ENCODE peak calls at places on chromosomes 12 and 14, in five cellular contexts. K, F, Y, G and C are unnamed samples.

GRCh38 chr12:38163442-38163801 is 153.2 kb upstream of the ALG10B start:
- DNase-seq in G (no peak), F (no peak), Y (no peak), K (no peak), C (no peak)

GRCh38 chr12:104480826-104481457 is 24.2 kb downstream of the CHST11 start:
- DNase-seq in K (peak), F (no peak), Y (peak), G (no peak), C (peak)

GRCh38 chr12:54133663-54134375 is 55.0 kb downstream of the SMUG1 start:
- DNase-seq in F (no peak), K (no peak), Y (no peak), G (no peak), C (no peak)

GRCh38 chr12:81381951-81382350 is 304.1 kb downstream of the ACSS3 start:
- DNase-seq in G (no peak), Y (no peak), K (no peak), F (no peak), C (no peak)

GRCh38 chr12:89827592-89827991 is 119.0 kb upstream of the ATP2B1 start:
- DNase-seq in G (no peak), K (no peak), F (no peak), Y (no peak), C (no peak)

GRCh38 chr14:67485501-67486095 is 2.9 kb downstream of the TMEM229B start:
- DNase-seq in Y (no peak), F (no peak), G (no peak), K (no peak), C (no peak)

GRCh38 chr14:69682607-69683263 is 71.3 kb downstream of the SUSD6 start:
- DNase-seq in G (no peak), F (no peak), Y (no peak), K (peak), C (no peak)

GRCh38 chr14:77004711-77005460 is 23.6 kb downstream of the IRF2BPL start:
- DNase-seq in K (no peak), Y (no peak), G (no peak), F (no peak), C (no peak)

GRCh38 chr12:18591473-18591872 is 146.3 kb downstream of the PLCZ1 start:
- DNase-seq in F (no peak), G (no peak), K (no peak), Y (no peak), C (no peak)

GRCh38 chr12:87988534-87988933 is 40.7 kb downstream of the C12orf50 start:
- DNase-seq in K (no peak), Y (no peak), F (no peak), G (no peak), C (no peak)

GRCh38 chr12:116759783-116760581 is 21.9 kb downstream of the RNFT2 start:
- DNase-seq in K (no peak), G (no peak), Y (peak), F (no peak), C (no peak)

GRCh38 chr14:85221832-85222231 is 308.1 kb upstream of the FLRT2 start:
- DNase-seq in G (no peak), Y (no peak), F (no peak), K (no peak), C (no peak)

GRCh38 chr14:101503431-101504095 is 57.7 kb upstream of the DIO3 start:
- DNase-seq in G (no peak), Y (no peak), F (no peak), K (no peak), C (peak)

GRCh38 chr12:109718390-109718789 is 4.8 kb downstream of the FAM222A start:
- DNase-seq in F (no peak), K (no peak), G (no peak), Y (no peak), C (no peak)

GRCh38 chr12:104735801-104736200 is 222.3 kb downstream of the SLC41A2 start:
- DNase-seq in G (no peak), F (no peak), K (no peak), Y (no peak), C (no peak)

GRCh38 chr12:11014234-11014633 is 8.2 kb downstream of the TAS2R19 start:
- DNase-seq in F (no peak), K (peak), Y (no peak), G (no peak), C (no peak)

GRCh38 chr12:87678453-87678852 is 350.7 kb downstream of the C12orf50 start:
- DNase-seq in F (no peak), G (no peak), Y (no peak), K (peak), C (no peak)

GRCh38 chr14:90574640-90575131 is 177.9 kb downstream of the CALM1 start:
- DNase-seq in Y (no peak), F (no peak), K (no peak), G (no peak), C (no peak)

GRCh38 chr12:6334359-6334758 is 7.5 kb downstream of the TNFRSF1A start:
- DNase-seq in K (no peak), G (no peak), F (no peak), Y (no peak), C (no peak)

GRCh38 chr12:116426391-116427136 is 132.6 kb upstream of the MAP1LC3B2 start:
- DNase-seq in Y (peak), F (no peak), G (no peak), K (peak), C (no peak)

GRCh38 chr14:94062344-94062904 is 18.6 kb downstream of the DDX24 start:
- DNase-seq in K (no peak), Y (no peak), F (no peak), G (no peak), C (no peak)

GRCh38 chr14:59301354-59301753 is 112.9 kb downstream of the DAAM1 start:
- DNase-seq in G (peak), Y (peak), F (no peak), K (no peak), C (no peak)

GRCh38 chr12:4572670-4573069 is 10.7 kb downstream of the DYRK4 start:
- DNase-seq in G (no peak), F (no peak), K (no peak), Y (no peak), C (no peak)

GRCh38 chr12:132723764-132724140 is 13.1 kb downstream of the PGAM5 start:
- DNase-seq in K (no peak), G (no peak), Y (no peak), F (no peak), C (no peak)

GRCh38 chr14:64891839-64892375 is 12.2 kb upstream of the SPTB start:
- DNase-seq in K (peak), F (no peak), G (peak), Y (peak), C (no peak)

GRCh38 chr14:31025335-31026075 is at the start of gene AP4S1:
- DNase-seq in K (peak), F (peak), Y (peak), G (peak), C (no peak)

GRCh38 chr14:88765130-88765529 is 27.6 kb downstream of the EML5 start:
- DNase-seq in Y (no peak), G (no peak), F (no peak), K (peak), C (no peak)
- TF ChIP-seq CTCF in Y (no peak), G (no peak), F (no peak), K (no peak), C (no peak)

GRCh38 chr14:106269029-106269428 is 742.6 kb downstream of the TMEM121 start:
- DNase-seq in Y (no peak), G (no peak), F (no peak), K (no peak), C (no peak)

GRCh38 chr14:106269451-106270204 is 743.2 kb downstream of the TMEM121 start:
- DNase-seq in F (no peak), G (no peak), Y (no peak), K (no peak), C (no peak)

GRCh38 chr14:106268013-106268727 is 741.8 kb downstream of the TMEM121 start:
- DNase-seq in F (no peak), K (no peak), Y (no peak), G (no peak), C (no peak)
- TF ChIP-seq CTCF in F (no peak), K (no peak), Y (no peak), G (peak), C (peak)

DNA sequence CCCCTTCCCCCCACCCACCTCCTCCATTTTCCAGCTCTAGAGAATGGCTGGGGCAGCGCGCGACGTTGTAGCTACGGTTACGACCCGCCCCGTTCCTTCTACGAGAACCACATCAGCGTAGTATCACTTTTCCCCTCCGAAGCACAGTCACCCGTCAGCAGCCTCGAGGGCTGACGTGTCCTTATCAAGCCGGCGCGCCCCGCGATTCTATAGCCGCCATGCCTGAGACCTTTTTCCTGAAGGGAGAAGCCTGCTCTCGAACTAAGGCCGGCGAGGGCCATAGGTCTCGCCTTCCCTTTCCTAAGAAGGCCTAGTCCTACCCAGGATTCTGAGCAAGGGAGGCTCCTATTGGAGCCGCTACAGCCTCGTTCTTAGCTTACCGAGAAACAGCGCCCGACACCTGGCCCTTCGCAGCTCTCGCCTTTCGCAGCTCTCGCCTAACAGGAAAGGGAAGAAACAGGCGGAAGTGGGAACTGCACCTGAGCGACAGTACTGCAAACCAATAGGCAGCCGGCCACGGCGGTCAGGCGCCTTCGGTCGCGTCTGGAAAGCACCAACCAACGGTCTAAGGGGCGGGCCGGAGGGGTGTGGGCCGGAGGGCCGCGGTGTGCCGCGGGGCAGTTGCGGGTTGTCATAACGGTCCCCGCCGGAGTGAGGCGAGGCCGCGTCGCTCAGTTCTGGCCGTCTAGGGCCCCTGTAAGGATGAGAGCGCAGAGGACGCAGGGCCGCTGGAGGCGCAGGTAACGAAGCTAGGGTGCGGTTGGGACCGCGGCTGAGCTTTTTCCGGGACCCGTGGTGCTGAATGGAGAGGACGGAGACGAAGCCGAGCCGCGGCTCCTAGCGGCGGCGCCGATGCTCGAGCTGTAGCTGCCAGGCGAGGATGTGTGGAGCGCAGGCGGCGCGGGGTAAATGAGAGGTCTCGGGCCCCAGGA is at the start of the genes MGAT2 and RPL36AL:
- DNase-seq in G (peak), K (peak), F (peak), Y (peak), C (peak)
- TF ChIP-seq CTCF in G (no peak), K (peak), F (peak), Y (peak), C (peak)

GRCh38 chr14:74478996-74479635 is 14.0 kb downstream of the NPC2 start:
- DNase-seq in Y (no peak), G (no peak), K (peak), F (no peak), C (no peak)
- TF ChIP-seq CTCF in Y (peak), G (no peak), K (peak), F (peak), C (peak)